ENCODE peak calls at places on chromosomes 7 and 10, in ten cellular contexts. X, H, N, O, U, Y, G, I, Z and L are unnamed samples.
A peak's percentile ranks its signal among the peaks of the same experiment; 100 is the strongest.

GRCh38 chr7:30977222-30977621 is 13.5 kb downstream of the GHRHR start:
- DNase-seq in Z (no peak), I (no peak), X (no peak), U (no peak), O (no peak), N (no peak), Y (no peak), G (no peak), H (no peak), L (no peak)

GRCh38 chr10:102310356-102311024 is 65.2 kb downstream of the GBF1 start:
- DNase-seq in I (no peak), N (no peak), G (peak; percentile 46), Z (no peak), X (no peak), Y (peak; percentile 68), O (peak; percentile 21), U (peak; percentile 66), H (no peak), L (peak; percentile 90)

GRCh38 chr10:17418249-17418648 is 36.1 kb downstream of the ST8SIA6 start:
- DNase-seq in U (no peak), N (no peak), Z (no peak), X (no peak), G (no peak), H (no peak), Y (peak; percentile 53), I (no peak), O (no peak), L (no peak)

GRCh38 chr7:82275342-82275741 is 168.2 kb downstream of the CACNA2D1 start:
- DNase-seq in X (no peak), U (no peak), Z (no peak), I (no peak), H (no peak), G (no peak), N (no peak), Y (no peak), O (no peak), L (no peak)

GRCh38 chr10:125584954-125585353 is 98.0 kb downstream of the TEX36 start:
- DNase-seq in U (no peak), X (no peak), H (no peak), N (no peak), O (peak; percentile 53), G (peak; percentile 79), Y (no peak), Z (no peak), I (no peak), L (no peak)

GRCh38 chr7:94375713-94376112 is 19.0 kb upstream of the COL1A2 start:
- DNase-seq in H (peak; percentile 94), O (no peak), X (no peak), G (no peak), I (no peak), Y (peak; percentile 99), U (peak; percentile 98), Z (no peak), N (no peak), L (no peak)

GRCh38 chr10:62154231-62154630 is 114.4 kb downstream of the RTKN2 start:
- DNase-seq in I (no peak), H (no peak), N (no peak), G (no peak), U (no peak), Y (no peak), O (no peak), Z (no peak), X (no peak), L (no peak)

GRCh38 chr10:72298774-72299519 is 25.2 kb downstream of the DDIT4 start:
- DNase-seq in O (no peak), N (no peak), H (no peak), Z (no peak), I (no peak), G (no peak), Y (no peak), U (no peak), X (no peak), L (no peak)

GRCh38 chr10:74419491-74420466 is 268.8 kb downstream of the ADK start:
- DNase-seq in I (peak; percentile 2), N (peak; percentile 1), Y (peak; percentile 15), X (no peak), U (peak; percentile 19), Z (no peak), G (peak; percentile 92), H (no peak), O (peak; percentile 11), L (no peak)

GRCh38 chr7:116998567-116998966 is 45.3 kb downstream of the ST7 start:
- DNase-seq in N (no peak), H (no peak), Z (no peak), Y (no peak), I (no peak), U (peak; percentile 29), X (no peak), O (no peak), G (no peak), L (no peak)

GRCh38 chr10:30386801-30387588 is 37.9 kb upstream of the MTPAP start:
- DNase-seq in N (no peak), H (no peak), O (no peak), Y (no peak), X (no peak), G (peak; percentile 80), U (no peak), Z (no peak), I (no peak), L (no peak)

GRCh38 chr7:101612885-101613490 is 16.1 kb downstream of the MYL10 start:
- DNase-seq in O (no peak), I (no peak), H (no peak), Z (no peak), G (no peak), Y (no peak), N (no peak), X (no peak), U (no peak), L (no peak)

DNA sequence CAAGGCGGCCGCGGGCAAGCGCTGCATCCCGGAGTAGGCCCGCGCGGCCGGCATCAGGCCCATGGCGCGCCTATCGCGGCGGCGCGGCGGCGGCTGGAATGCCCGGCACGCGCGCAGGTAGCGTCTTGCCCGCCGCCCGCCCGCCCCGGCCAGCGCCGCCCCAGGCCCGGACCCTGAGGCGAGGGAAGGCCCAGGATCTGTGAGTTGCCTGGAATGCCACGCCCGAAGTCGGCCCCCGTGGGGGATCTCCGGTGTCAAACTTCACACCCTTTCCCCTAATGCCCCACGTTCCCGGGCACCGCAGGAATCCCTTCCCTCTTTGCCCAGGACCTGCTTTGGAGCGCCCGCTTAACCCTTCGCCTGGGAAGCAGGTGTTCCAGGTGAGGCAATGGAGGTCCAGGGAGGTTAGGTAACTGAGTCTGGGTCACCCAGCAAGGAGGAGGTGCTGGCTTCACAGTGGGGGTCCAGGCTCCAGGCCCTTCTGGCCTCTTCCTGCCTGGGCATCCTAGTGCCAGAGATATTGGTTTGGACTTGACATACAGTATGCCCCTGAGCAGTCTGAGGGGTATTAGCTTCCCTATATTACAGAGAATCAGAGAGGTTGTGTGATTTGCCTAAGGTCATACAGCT is 138.1 kb downstream of the ARHGAP22 start:
- DNase-seq in Y (no peak), Z (no peak), X (no peak), G (no peak), U (no peak), N (no peak), H (no peak), I (no peak), O (no peak), L (no peak)
- TF ChIP-seq CTCF in Y (no peak), Z (no peak), X (no peak), G (no peak), U (no peak), N (no peak), H (no peak), I (no peak), O (no peak), L (no peak)

DNA sequence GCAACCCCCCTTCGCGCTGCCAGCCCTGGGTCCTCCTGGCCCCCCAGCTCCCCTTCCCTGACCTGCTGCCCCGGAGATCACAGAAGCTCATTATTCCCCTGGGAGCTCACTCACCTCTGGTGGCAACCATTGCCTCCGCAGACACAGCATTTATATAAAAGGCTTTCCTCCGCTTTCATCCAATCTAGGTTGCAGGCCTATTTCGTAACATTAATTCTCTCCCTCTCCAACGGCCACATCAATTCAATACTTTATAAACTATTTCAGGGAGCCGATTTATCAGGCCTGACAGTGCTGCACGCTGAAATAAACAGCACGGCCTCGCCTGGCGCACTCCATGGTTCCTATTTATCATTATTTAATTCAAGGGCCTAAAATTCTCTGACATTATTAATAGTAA is 249.4 kb upstream of the PFKP start:
- DNase-seq in G (no peak), H (no peak), Z (no peak), X (no peak), N (no peak), Y (no peak), I (no peak), O (no peak), U (no peak), L (no peak)
- H3K4me3 ChIP-seq in G (no peak overlapping the region), H (no peak overlapping the region), Z (no peak overlapping the region), X (peak overlapping the region; percentile 5), N (no peak overlapping the region), Y (no peak overlapping the region), I (no peak overlapping the region), O (no peak overlapping the region), U (no peak overlapping the region), L (no peak overlapping the region)

GRCh38 chr7:97346349-97346748 is 228.9 kb downstream of the SDHAF3 start:
- DNase-seq in Y (no peak), N (no peak), Z (no peak), I (no peak), G (no peak), H (no peak), U (no peak), O (no peak), X (no peak), L (no peak)

GRCh38 chr7:97357459-97357858 is 240.0 kb downstream of the SDHAF3 start:
- DNase-seq in H (no peak), Y (no peak), O (no peak), G (no peak), I (no peak), U (no peak), Z (no peak), X (no peak), N (no peak), L (no peak)

GRCh38 chr7:97351488-97351887 is 234.0 kb downstream of the SDHAF3 start:
- DNase-seq in H (no peak), U (no peak), N (no peak), G (no peak), Y (no peak), I (no peak), O (no peak), X (no peak), Z (no peak), L (no peak)
- TF ChIP-seq CTCF in H (no peak), U (no peak), N (no peak), G (no peak), Y (no peak), I (no peak), O (no peak), X (no peak), Z (no peak), L (no peak)

DNA sequence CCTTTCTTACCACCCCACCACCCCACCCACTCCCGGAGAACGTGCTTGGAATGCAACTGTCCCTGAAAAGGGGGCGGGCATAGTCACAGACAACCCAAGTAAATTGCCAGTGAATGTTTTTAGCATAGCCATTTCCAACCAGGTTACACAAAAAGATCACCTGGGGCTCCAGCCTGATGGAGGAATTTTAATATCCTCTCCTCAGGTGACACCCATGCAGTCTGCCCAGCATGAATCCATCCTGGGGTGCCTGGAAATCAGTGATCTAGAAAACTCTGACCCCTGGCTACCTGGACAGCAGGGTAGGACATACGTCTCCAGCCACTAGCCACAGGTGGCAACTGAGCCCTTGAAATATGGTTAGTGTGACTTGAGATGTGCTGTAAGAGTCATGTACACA is 61.1 kb downstream of the SORBS1 start:
- DNase-seq in G (no peak), H (no peak), N (no peak), I (no peak), O (no peak), X (no peak), Y (no peak), Z (no peak), U (no peak), L (no peak)
- H3K4me3 ChIP-seq in G (no peak overlapping the region), H (no peak overlapping the region), N (no peak overlapping the region), I (no peak overlapping the region), O (no peak overlapping the region), X (peak overlapping the region; percentile 52), Y (no peak overlapping the region), Z (no peak overlapping the region), U (no peak overlapping the region), L (no peak overlapping the region)

GRCh38 chr10:124403548-124403947 is 15.2 kb downstream of the OAT start:
- DNase-seq in H (peak; percentile 74), O (peak; percentile 86), N (no peak), U (peak; percentile 81), G (peak; percentile 88), Z (no peak), Y (peak; percentile 89), X (no peak), I (peak; percentile 67), L (peak; percentile 51)
- TF ChIP-seq CTCF in H (peak; percentile 67), O (peak; percentile 66), N (peak; percentile 56), U (peak; percentile 63), G (peak; percentile 67), Z (peak; percentile 68), Y (peak; percentile 60), X (peak; percentile 67), I (peak; percentile 67), L (peak; percentile 67)